ENCODE peak calls at places on chromosome 15, in nine cellular contexts. I is WTC11, A is COLO829, Y is HT1080, J is memory B cell, S is HL-60, E is substantia nigra, P is hippocampal formation, L is HS-5. H is an unnamed sample.

GRCh38 chr15:69548771-69549170 is 96.2 kb downstream of the RPLP1 start:
- DNase-seq in I (no peak), A (no peak), Y (no peak), J (no peak), S (no peak), E (no peak), P (no peak), L (no peak), H (no peak)

GRCh38 chr15:75065851-75066509 is 42.6 kb downstream of the PPCDC start:
- DNase-seq in I (no peak), A (no peak), Y (peak), J (no peak), S (no peak), E (no peak), P (no peak), L (no peak), H (no peak)

GRCh38 chr15:39327005-39327725 is 253.7 kb upstream of the THBS1 start:
- DNase-seq in I (no peak), A (no peak), Y (no peak), J (no peak), S (peak), E (no peak), P (no peak), L (no peak), H (no peak)

GRCh38 chr15:33031324-33031736 is 163.2 kb downstream of the FMN1 start:
- DNase-seq in I (no peak), A (no peak), Y (peak), J (no peak), S (no peak), E (no peak), P (no peak), L (peak), H (no peak)

GRCh38 chr15:91824256-91824655 is 29.3 kb upstream of the SLCO3A1 start:
- DNase-seq in I (no peak), A (no peak), Y (no peak), J (no peak), S (no peak), E (peak), P (no peak), L (no peak), H (peak)

GRCh38 chr15:81865850-81866537 is 179.8 kb downstream of the MEX3B start:
- DNase-seq in I (no peak), A (no peak), Y (no peak), J (peak), S (no peak), E (no peak), P (no peak), L (no peak), H (no peak)

GRCh38 chr15:78242128-78242527 is 7.8 kb upstream of the ACSBG1 start:
- DNase-seq in I (peak), A (no peak), Y (no peak), J (no peak), S (no peak), E (peak), P (peak), L (no peak), H (no peak)

GRCh38 chr15:99117563-99118257 is 12.8 kb downstream of the SYNM start:
- DNase-seq in I (no peak), A (no peak), Y (no peak), J (no peak), S (no peak), E (no peak), P (no peak), L (no peak), H (no peak)

GRCh38 chr15:38332711-38333110 is 80.1 kb downstream of the SPRED1 start:
- DNase-seq in I (no peak), A (no peak), Y (no peak), J (no peak), S (no peak), E (no peak), P (no peak), L (no peak), H (no peak)

GRCh38 chr15:72796515-72797337 is 13.2 kb upstream of the ADPGK start:
- DNase-seq in I (peak), A (no peak), Y (peak), J (peak), S (no peak), E (peak), P (peak), L (no peak), H (peak)

GRCh38 chr15:90829942-90830440 is 38.4 kb upstream of the FURIN start:
- DNase-seq in I (no peak), A (no peak), Y (no peak), J (no peak), S (peak), E (no peak), P (no peak), L (no peak), H (no peak)

GRCh38 chr15:78075490-78076230 is 1.9 kb downstream of the TBC1D2B start:
- DNase-seq in I (peak), A (peak), Y (peak), J (no peak), S (no peak), E (no peak), P (no peak), L (peak), H (peak)

GRCh38 chr15:25679964-25680658 is 183.0 kb downstream of the ATP10A start:
- DNase-seq in I (no peak), A (no peak), Y (no peak), J (no peak), S (no peak), E (no peak), P (no peak), L (no peak), H (no peak)

GRCh38 chr15:57559875-57560274 is 31.8 kb upstream of the MYZAP start:
- DNase-seq in I (peak), A (peak), Y (peak), J (peak), S (peak), E (peak), P (peak), L (no peak), H (peak)

GRCh38 chr15:87955284-87955909 is 301.1 kb downstream of the NTRK3 start:
- DNase-seq in I (no peak), A (no peak), Y (no peak), J (no peak), S (no peak), E (peak), P (no peak), L (no peak), H (peak)